ENCODE peak calls at places on chromosomes 4 and X, in five cellular contexts. U, M, D, X and H are unnamed samples.

GRCh38 chrX:114599305-114599704 is 15.4 kb downstream of the HTR2C start:
- DNase-seq in X (no peak), M (no peak), U (no peak), D (no peak), H (no peak)

GRCh38 chr4:73589261-73589847 is 30.9 kb downstream of the RASSF6 start:
- DNase-seq in M (peak; percentile 91), U (no peak), X (no peak), D (no peak), H (no peak)

GRCh38 chrX:130053236-130053635 is 57.1 kb downstream of the ELF4 start:
- DNase-seq in U (no peak), M (no peak), X (no peak), D (no peak), H (no peak)

GRCh38 chr4:56099378-56099786 is 150.6 kb downstream of the CEP135 start:
- DNase-seq in U (no peak), D (no peak), M (peak; percentile 36), X (no peak), H (no peak)

GRCh38 chr4:170051402-170051801 is 25.2 kb upstream of the MFAP3L start:
- DNase-seq in M (no peak), D (no peak), X (no peak), U (no peak), H (no peak)

GRCh38 chrX:53713987-53714579 is 27.6 kb upstream of the HUWE1 start:
- DNase-seq in M (peak; percentile 11), U (no peak), D (no peak), X (no peak), H (no peak)

GRCh38 chr4:119733431-119733830 is 104.8 kb upstream of the PDE5A start:
- DNase-seq in D (no peak), U (no peak), X (no peak), M (no peak), H (no peak)

GRCh38 chr4:90951037-90951436 is 823.8 kb downstream of the CCSER1 start:
- DNase-seq in X (no peak), D (no peak), M (peak; percentile 41), U (no peak), H (no peak)

GRCh38 chr4:110484767-110485166 is 8.8 kb downstream of the ENPEP start:
- DNase-seq in M (peak; percentile 88), X (no peak), D (no peak), U (no peak), H (no peak)

GRCh38 chrX:96424007-96424406 is 260.6 kb upstream of the DIAPH2 start:
- DNase-seq in M (peak; percentile 21), X (no peak), D (no peak), U (no peak), H (no peak)

GRCh38 chr4:176077561-176077960 is 11.9 kb downstream of the WDR17 start:
- DNase-seq in U (no peak), D (no peak), M (no peak), X (no peak), H (no peak)

GRCh38 chrX:115344885-115345653 is 55.6 kb downstream of the LUZP4 start:
- DNase-seq in M (peak; percentile 96), X (peak; percentile 94), D (peak; percentile 80), U (peak; percentile 87), H (peak; percentile 68)

GRCh38 chrX:140815868-140816267 is 106.3 kb downstream of the LINC00632 start:
- DNase-seq in X (no peak), U (no peak), M (peak; percentile 52), D (no peak), H (no peak)

GRCh38 chr4:89136525-89136924 is 25.2 kb downstream of the TIGD2 start:
- DNase-seq in U (no peak), D (no peak), M (peak; percentile 56), X (no peak), H (no peak)

GRCh38 chr4:98939892-98940298 is 11.0 kb upstream of the EIF4E start:
- DNase-seq in X (peak; percentile 68), D (no peak), U (no peak), M (peak; percentile 85), H (peak; percentile 32)

GRCh38 chrX:31580726-31581125 is 508.9 kb upstream of the FTHL17 start:
- DNase-seq in D (no peak), M (peak; percentile 61), X (no peak), U (no peak), H (no peak)

GRCh38 chr4:80070880-80071620 is 2.0 kb downstream of the ANTXR2 start:
- DNase-seq in D (no peak), M (no peak), U (no peak), X (no peak), H (no peak)

GRCh38 chrX:138853936-138854335 is 142.4 kb upstream of the FGF13 start:
- DNase-seq in X (no peak), U (no peak), D (no peak), M (no peak), H (no peak)

GRCh38 chr4:40848251-40848650 is 98.5 kb downstream of the NSUN7 start:
- DNase-seq in X (no peak), M (no peak), U (no peak), D (no peak), H (no peak)

GRCh38 chr4:21819086-21819485 is 129.5 kb downstream of the KCNIP4 start:
- DNase-seq in D (peak; percentile 25), U (no peak), M (peak; percentile 16), X (peak; percentile 64), H (no peak)

DNA sequence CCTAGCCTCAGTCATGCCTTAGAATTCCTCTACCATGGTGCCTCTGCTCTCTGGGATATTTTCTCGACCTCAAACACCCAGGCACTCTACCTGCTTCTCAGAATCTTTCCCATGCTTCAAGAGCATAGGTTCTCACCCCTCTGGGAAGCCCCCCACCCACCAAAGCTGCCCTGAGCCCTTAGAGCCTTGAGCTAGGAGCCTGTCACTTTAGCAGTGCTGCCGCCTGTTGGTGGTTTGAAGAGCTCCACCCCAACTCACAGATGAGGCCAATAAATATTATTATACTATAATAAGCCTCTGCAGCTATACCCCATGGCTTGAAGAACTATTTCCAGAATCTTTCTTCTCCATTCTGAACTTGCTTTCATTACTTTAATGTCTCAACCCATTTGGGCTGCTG is 109.7 kb downstream of the RTL5 start:
- DNase-seq in M (no peak), U (no peak), D (no peak), X (no peak), H (peak; percentile 42)
- TF ChIP-seq CTCF in M (peak; percentile 40), U (no peak), D (peak; percentile 36), X (peak; percentile 50), H (peak; percentile 65)

DNA sequence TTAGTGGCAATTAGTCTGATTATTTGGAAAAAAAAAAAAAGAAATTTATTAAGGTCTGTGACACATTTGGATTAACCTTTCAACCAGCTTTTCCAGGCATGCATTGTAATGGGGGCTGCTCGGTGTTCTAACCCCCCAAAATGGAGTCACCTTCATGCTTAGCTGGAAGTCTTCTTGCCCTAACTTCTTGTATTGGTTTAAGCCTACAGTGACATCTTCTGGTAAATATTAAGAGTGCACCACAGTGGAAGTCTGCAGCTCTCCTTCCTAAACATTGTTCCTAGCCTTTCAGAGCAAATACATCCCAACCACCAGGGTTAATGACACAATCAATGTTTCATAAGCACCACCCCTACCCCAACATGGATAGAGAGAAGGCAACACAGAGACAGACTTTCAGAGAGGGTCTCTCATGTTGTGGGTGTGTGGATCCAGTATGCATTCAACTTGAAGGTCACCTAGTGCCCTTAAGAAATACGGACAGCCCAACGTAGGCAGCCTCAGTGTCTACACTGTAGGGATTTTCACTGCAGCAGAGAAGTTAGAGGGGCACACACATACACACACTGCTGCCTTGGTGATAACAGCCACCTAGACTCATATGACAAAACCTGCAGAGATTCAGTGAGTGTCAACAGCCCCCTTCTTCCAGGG is 142.9 kb upstream of the MBNL3 start:
- DNase-seq in X (peak; percentile 52), D (no peak), M (peak; percentile 49), U (no peak), H (no peak)
- TF ChIP-seq CTCF in X (peak; percentile 50), D (peak; percentile 57), M (peak; percentile 43), U (peak; percentile 32), H (peak; percentile 71)

GRCh38 chrX:20253232-20253543 is 13.5 kb downstream of the RPS6KA3 start:
- DNase-seq in D (no peak), U (no peak), X (no peak), M (no peak), H (no peak)
- TF ChIP-seq CTCF in D (no peak), U (no peak), X (no peak), M (no peak), H (no peak)

DNA sequence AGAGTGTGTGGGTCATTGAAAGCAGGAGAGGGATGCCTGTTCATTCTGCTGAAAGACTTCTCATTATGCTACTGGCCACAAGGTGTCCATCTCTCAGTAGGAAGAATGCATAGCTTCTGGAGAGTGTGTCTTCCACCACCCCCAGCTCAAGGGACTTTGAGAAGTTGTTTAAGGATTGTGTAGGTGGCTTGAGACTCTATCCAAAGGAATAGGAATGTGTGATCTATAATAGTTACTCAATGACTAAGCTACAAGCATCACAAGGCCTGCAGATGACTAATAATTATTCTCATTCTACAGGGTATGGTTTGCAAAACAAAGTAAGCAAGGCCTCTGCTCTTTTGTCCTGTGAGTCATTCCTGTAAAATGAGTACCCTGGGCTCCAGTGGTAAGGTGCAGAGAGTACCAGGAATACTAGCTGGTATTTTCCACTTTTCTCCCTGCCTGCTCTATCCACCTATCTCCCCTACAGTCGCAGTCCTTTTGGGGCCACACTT is 279.8 kb upstream of the BOD1L1 start:
- DNase-seq in M (peak; percentile 99), X (no peak), D (no peak), U (no peak), H (no peak)
- TF ChIP-seq CTCF in M (peak; percentile 63), X (peak; percentile 29), D (peak; percentile 36), U (no peak), H (no peak)

GRCh38 chr4:661231-661630 is 12.8 kb downstream of the ATP5ME start:
- DNase-seq in M (no peak), D (no peak), X (no peak), U (no peak), H (no peak)

GRCh38 chr4:661856-662761 is 12.0 kb downstream of the ATP5ME start:
- DNase-seq in D (no peak), M (no peak), U (no peak), X (no peak), H (peak; percentile 20)

GRCh38 chr4:658681-659667 is 15.1 kb downstream of the ATP5ME start:
- DNase-seq in M (no peak), U (no peak), D (no peak), X (no peak), H (peak; percentile 19)

GRCh38 chr4:659851-660250 is 14.2 kb downstream of the ATP5ME start:
- DNase-seq in X (no peak), D (no peak), U (no peak), M (no peak), H (no peak)

GRCh38 chr4:660401-660800 is 13.7 kb downstream of the ATP5ME start:
- DNase-seq in M (no peak), U (no peak), X (no peak), D (no peak), H (peak; percentile 16)
- TF ChIP-seq CTCF in M (no peak), U (no peak), X (no peak), D (no peak), H (no peak)